ENCODE peak calls at places on chromosomes 12 and 14, in seven cellular contexts. O is brain microvascular endothelial cell, S is Caki2, X is left ventricle myocardium inferior, I is NB4, N is HTR-8/SVneo, Z is astrocyte of the spinal cord. L is an unnamed sample.

GRCh38 chr14:99572173-99572999 is 31.6 kb downstream of the CCDC85C start:
- DNase-seq in O (no peak), S (no peak), X (no peak), I (no peak), N (no peak), Z (no peak), L (no peak)

GRCh38 chr12:104964167-104964566 is 6.1 kb upstream of the SLC41A2 start:
- DNase-seq in O (no peak), S (no peak), X (no peak), I (no peak), N (no peak), Z (peak), L (no peak)

GRCh38 chr12:112013601-112014402 is 576 bp downstream of the ERP29 start:
- DNase-seq in O (peak), S (peak), X (peak), I (peak), N (peak), Z (peak), L (peak)

GRCh38 chr12:56454557-56454956 is at the start of gene MIP:
- DNase-seq in O (no peak), S (no peak), X (no peak), I (no peak), N (no peak), Z (no peak), L (no peak)

GRCh38 chr14:25121342-25122129 is 71.6 kb upstream of the STXBP6 start:
- DNase-seq in O (no peak), S (peak), X (no peak), I (no peak), N (peak), Z (peak), L (no peak)

GRCh38 chr12:122984612-122985358 is 4.3 kb downstream of the ARL6IP4 start:
- DNase-seq in O (no peak), S (no peak), X (peak), I (no peak), N (no peak), Z (no peak), L (no peak)

GRCh38 chr12:122155705-122156104 is 18.3 kb downstream of the IL31 start:
- DNase-seq in O (no peak), S (no peak), X (no peak), I (no peak), N (no peak), Z (no peak), L (no peak)

GRCh38 chr12:11545438-11546330 is 103.8 kb upstream of the ETV6 start:
- DNase-seq in O (no peak), S (no peak), X (no peak), I (peak), N (no peak), Z (no peak), L (no peak)

GRCh38 chr12:1282670-1283361 is 291.8 kb downstream of the ERC1 start:
- DNase-seq in O (no peak), S (no peak), X (peak), I (no peak), N (no peak), Z (peak), L (no peak)

GRCh38 chr12:53217049-53217929 is 10.2 kb upstream of the ITGB7 start:
- DNase-seq in O (no peak), S (no peak), X (peak), I (peak), N (no peak), Z (no peak), L (no peak)

GRCh38 chr12:114403044-114403689 is 2.8 kb downstream of the TBX5 start:
- DNase-seq in O (no peak), S (no peak), X (peak), I (no peak), N (no peak), Z (no peak), L (no peak)

GRCh38 chr12:91687052-91688017 is 458.3 kb downstream of the BTG1 start:
- DNase-seq in O (peak), S (no peak), X (no peak), I (peak), N (no peak), Z (peak), L (peak)

GRCh38 chr12:117151195-117152031 is 38.9 kb downstream of the FBXO21 start:
- DNase-seq in O (peak), S (no peak), X (peak), I (peak), N (peak), Z (peak), L (no peak)

GRCh38 chr14:75432406-75432805 is 4.6 kb downstream of the JDP2 start:
- DNase-seq in O (no peak), S (no peak), X (no peak), I (no peak), N (no peak), Z (no peak), L (no peak)

GRCh38 chr14:52175982-52176502 is 91.5 kb upstream of the PTGDR start:
- DNase-seq in O (no peak), S (no peak), X (no peak), I (no peak), N (no peak), Z (no peak), L (no peak)

GRCh38 chr14:63435838-63436237 is 107.3 kb downstream of the PPP2R5E start:
- DNase-seq in O (peak), S (no peak), X (peak), I (no peak), N (no peak), Z (peak), L (no peak)

GRCh38 chr12:2813573-2814185 is 1.2 kb downstream of the ITFG2 start:
- DNase-seq in O (peak), S (peak), X (no peak), I (peak), N (peak), Z (peak), L (peak)

GRCh38 chr14:30251557-30252100 is 307.3 kb upstream of the G2E3 start:
- DNase-seq in O (no peak), S (no peak), X (no peak), I (no peak), N (no peak), Z (peak), L (no peak)

GRCh38 chr12:52798671-52799497 is 3.0 kb upstream of the KRT3 start:
- DNase-seq in O (no peak), S (peak), X (no peak), I (no peak), N (peak), Z (no peak), L (peak)

GRCh38 chr12:93705237-93705636 is 28.1 kb downstream of the CRADD start:
- DNase-seq in O (no peak), S (no peak), X (no peak), I (no peak), N (no peak), Z (no peak), L (no peak)

GRCh38 chr12:56410768-56411167 is 38.5 kb downstream of the TIMELESS start:
- DNase-seq in O (no peak), S (no peak), X (no peak), I (no peak), N (no peak), Z (no peak), L (no peak)

GRCh38 chr12:58804749-58805148 is 115.6 kb downstream of the LRIG3 start:
- DNase-seq in O (no peak), S (no peak), X (no peak), I (peak), N (no peak), Z (no peak), L (peak)

GRCh38 chr12:11826607-11827006 is 177.1 kb downstream of the ETV6 start:
- DNase-seq in O (no peak), S (no peak), X (no peak), I (no peak), N (no peak), Z (no peak), L (no peak)

GRCh38 chr12:64895541-64895940 is 71.1 kb downstream of the TBC1D30 start:
- DNase-seq in O (peak), S (no peak), X (no peak), I (no peak), N (no peak), Z (peak), L (no peak)

GRCh38 chr12:84632556-84632955 is 280.0 kb downstream of the SLC6A15 start:
- DNase-seq in O (no peak), S (peak), X (no peak), I (no peak), N (no peak), Z (no peak), L (no peak)